ENCODE peak calls at places on chromosomes 4 and X, in five cellular contexts. One of them, this sample, is unnamed.

GRCh38 chr4:128427832-128428366 is 140.3 kb upstream of the PGRMC2 start:
- DNase-seq in GM12878: no peak
- DNase-seq in K562: peak
- DNase-seq in mesendoderm: peak
- DNase-seq in HCT116: peak
- DNase-seq in this sample: no peak

GRCh38 chrX:41397228-41397627 is 49.9 kb upstream of the NYX start:
- DNase-seq in GM12878: no peak
- DNase-seq in K562: no peak
- DNase-seq in mesendoderm: no peak
- DNase-seq in HCT116: no peak
- DNase-seq in this sample: no peak

GRCh38 chr4:185800266-185800945 is 11.6 kb downstream of the SORBS2 start:
- DNase-seq in GM12878: no peak
- DNase-seq in K562: no peak
- DNase-seq in mesendoderm: no peak
- DNase-seq in HCT116: no peak
- DNase-seq in this sample: no peak

GRCh38 chr4:8115916-8116315 is 42.7 kb downstream of the ABLIM2 start:
- DNase-seq in GM12878: no peak
- DNase-seq in K562: no peak
- DNase-seq in mesendoderm: no peak
- DNase-seq in HCT116: no peak
- DNase-seq in this sample: no peak

GRCh38 chrX:131821945-131822622 is 201.0 kb upstream of the STK26 start:
- DNase-seq in GM12878: peak
- DNase-seq in K562: no peak
- DNase-seq in mesendoderm: no peak
- DNase-seq in HCT116: no peak
- DNase-seq in this sample: no peak

GRCh38 chrX:50805316-50805715 is 8.7 kb downstream of the SHROOM4 start:
- DNase-seq in GM12878: no peak
- DNase-seq in K562: no peak
- DNase-seq in mesendoderm: no peak
- DNase-seq in HCT116: no peak
- DNase-seq in this sample: no peak

GRCh38 chrX:49172280-49172780 is 632 bp downstream of the PLP2 start:
- DNase-seq in GM12878: no peak
- DNase-seq in K562: peak
- DNase-seq in mesendoderm: no peak
- DNase-seq in HCT116: no peak
- DNase-seq in this sample: no peak

GRCh38 chr4:156303708-156304107 is 350.0 kb upstream of the CTSO start:
- DNase-seq in GM12878: no peak
- DNase-seq in K562: no peak
- DNase-seq in mesendoderm: no peak
- DNase-seq in HCT116: no peak
- DNase-seq in this sample: no peak

GRCh38 chr4:53505947-53506346 is 85.3 kb downstream of the LNX1 start:
- DNase-seq in GM12878: no peak
- DNase-seq in K562: no peak
- DNase-seq in mesendoderm: peak
- DNase-seq in HCT116: no peak
- DNase-seq in this sample: no peak

GRCh38 chrX:149494844-149495565 is 10.1 kb downstream of the IDS start:
- DNase-seq in GM12878: no peak
- DNase-seq in K562: no peak
- DNase-seq in mesendoderm: no peak
- DNase-seq in HCT116: no peak
- DNase-seq in this sample: no peak

GRCh38 chrX:46912673-46913491 is 661 bp downstream of the JADE3 start:
- DNase-seq in GM12878: no peak
- DNase-seq in K562: peak
- DNase-seq in mesendoderm: peak
- DNase-seq in HCT116: no peak
- DNase-seq in this sample: peak

GRCh38 chr4:15719506-15719905 is 16.6 kb downstream of the BST1 start:
- DNase-seq in GM12878: no peak
- DNase-seq in K562: no peak
- DNase-seq in mesendoderm: no peak
- DNase-seq in HCT116: no peak
- DNase-seq in this sample: no peak

GRCh38 chrX:74461384-74461783 is 40.1 kb downstream of the SLC16A2 start:
- DNase-seq in GM12878: no peak
- DNase-seq in K562: no peak
- DNase-seq in mesendoderm: no peak
- DNase-seq in HCT116: no peak
- DNase-seq in this sample: peak

GRCh38 chr4:3375688-3376087 is 66.1 kb upstream of the HGFAC start:
- DNase-seq in GM12878: no peak
- DNase-seq in K562: no peak
- DNase-seq in mesendoderm: no peak
- DNase-seq in HCT116: no peak
- DNase-seq in this sample: no peak

GRCh38 chr4:72418458-72418857 is 150.6 kb downstream of the ADAMTS3 start:
- DNase-seq in GM12878: no peak
- DNase-seq in K562: peak
- DNase-seq in mesendoderm: no peak
- DNase-seq in HCT116: no peak
- DNase-seq in this sample: no peak

GRCh38 chr4:160233141-160233540 is 1130.3 kb downstream of the RAPGEF2 start:
- DNase-seq in GM12878: no peak
- DNase-seq in K562: no peak
- DNase-seq in mesendoderm: no peak
- DNase-seq in HCT116: no peak
- DNase-seq in this sample: peak

GRCh38 chr4:43816107-43816506 is 632.5 kb downstream of the KCTD8 start:
- DNase-seq in GM12878: no peak
- DNase-seq in K562: no peak
- DNase-seq in mesendoderm: no peak
- DNase-seq in HCT116: no peak
- DNase-seq in this sample: no peak

GRCh38 chrX:145825896-145826295 is 8.3 kb downstream of the SLITRK2 start:
- DNase-seq in GM12878: no peak
- DNase-seq in K562: no peak
- DNase-seq in mesendoderm: no peak
- DNase-seq in HCT116: no peak
- DNase-seq in this sample: peak

GRCh38 chr4:156901871-156902270 is 69.7 kb downstream of the PDGFC start:
- DNase-seq in GM12878: no peak
- DNase-seq in K562: no peak
- DNase-seq in mesendoderm: no peak
- DNase-seq in HCT116: no peak
- DNase-seq in this sample: no peak

GRCh38 chrX:45515262-45516215 is 314.9 kb upstream of the DIPK2B start:
- DNase-seq in GM12878: no peak
- DNase-seq in K562: peak
- DNase-seq in mesendoderm: peak
- DNase-seq in HCT116: peak
- DNase-seq in this sample: peak

GRCh38 chrX:148755111-148755510 is 254.7 kb downstream of the AFF2 start:
- DNase-seq in GM12878: no peak
- DNase-seq in K562: no peak
- DNase-seq in mesendoderm: no peak
- DNase-seq in HCT116: no peak
- DNase-seq in this sample: no peak

GRCh38 chrX:70439016-70439415 is 5.6 kb upstream of the DLG3 start:
- DNase-seq in GM12878: no peak
- DNase-seq in K562: no peak
- DNase-seq in mesendoderm: no peak
- DNase-seq in HCT116: no peak
- DNase-seq in this sample: no peak

GRCh38 chrX:72081605-72082320 is 50.0 kb downstream of the RTL5 start:
- DNase-seq in GM12878: no peak
- DNase-seq in K562: no peak
- DNase-seq in mesendoderm: peak
- DNase-seq in HCT116: no peak
- DNase-seq in this sample: no peak

GRCh38 chrX:135974279-135974856 is 580 bp upstream of the MMGT1 start:
- DNase-seq in GM12878: no peak
- DNase-seq in K562: no peak
- DNase-seq in mesendoderm: peak
- DNase-seq in HCT116: peak
- DNase-seq in this sample: peak

GRCh38 chr4:79650794-79651431 is 242.9 kb upstream of the GK2 start:
- DNase-seq in GM12878: no peak
- DNase-seq in K562: no peak
- DNase-seq in mesendoderm: peak
- DNase-seq in HCT116: no peak
- DNase-seq in this sample: no peak

GRCh38 chrX:153804621-153805020 is 10.2 kb downstream of the SSR4 start:
- DNase-seq in GM12878: no peak
- DNase-seq in K562: no peak
- DNase-seq in mesendoderm: no peak
- DNase-seq in HCT116: no peak
- DNase-seq in this sample: no peak

GRCh38 chr4:172142331-172142738 is 329.1 kb downstream of the GALNTL6 start:
- DNase-seq in GM12878: no peak
- DNase-seq in K562: no peak
- DNase-seq in mesendoderm: no peak
- DNase-seq in HCT116: no peak
- DNase-seq in this sample: no peak

GRCh38 chrX:3950373-3950772 is 236.9 kb upstream of the PRKX start:
- DNase-seq in GM12878: no peak
- DNase-seq in K562: no peak
- DNase-seq in mesendoderm: no peak
- DNase-seq in HCT116: no peak
- DNase-seq in this sample: no peak

GRCh38 chr4:154329939-154330338 is 161.7 kb downstream of the DCHS2 start:
- DNase-seq in GM12878: no peak
- DNase-seq in K562: no peak
- DNase-seq in mesendoderm: no peak
- DNase-seq in HCT116: no peak
- DNase-seq in this sample: no peak

GRCh38 chr4:154335588-154335987 is 156.0 kb downstream of the DCHS2 start:
- DNase-seq in GM12878: no peak
- DNase-seq in K562: no peak
- DNase-seq in mesendoderm: no peak
- DNase-seq in HCT116: no peak
- DNase-seq in this sample: no peak

GRCh38 chr4:154328030-154328429 is 163.6 kb downstream of the DCHS2 start:
- DNase-seq in GM12878: no peak
- DNase-seq in K562: no peak
- DNase-seq in mesendoderm: no peak
- DNase-seq in HCT116: no peak
- DNase-seq in this sample: no peak

GRCh38 chr4:154329268-154329858 is 162.2 kb downstream of the DCHS2 start:
- DNase-seq in GM12878: no peak
- DNase-seq in K562: peak
- DNase-seq in mesendoderm: peak
- DNase-seq in HCT116: no peak
- DNase-seq in this sample: peak

DNA sequence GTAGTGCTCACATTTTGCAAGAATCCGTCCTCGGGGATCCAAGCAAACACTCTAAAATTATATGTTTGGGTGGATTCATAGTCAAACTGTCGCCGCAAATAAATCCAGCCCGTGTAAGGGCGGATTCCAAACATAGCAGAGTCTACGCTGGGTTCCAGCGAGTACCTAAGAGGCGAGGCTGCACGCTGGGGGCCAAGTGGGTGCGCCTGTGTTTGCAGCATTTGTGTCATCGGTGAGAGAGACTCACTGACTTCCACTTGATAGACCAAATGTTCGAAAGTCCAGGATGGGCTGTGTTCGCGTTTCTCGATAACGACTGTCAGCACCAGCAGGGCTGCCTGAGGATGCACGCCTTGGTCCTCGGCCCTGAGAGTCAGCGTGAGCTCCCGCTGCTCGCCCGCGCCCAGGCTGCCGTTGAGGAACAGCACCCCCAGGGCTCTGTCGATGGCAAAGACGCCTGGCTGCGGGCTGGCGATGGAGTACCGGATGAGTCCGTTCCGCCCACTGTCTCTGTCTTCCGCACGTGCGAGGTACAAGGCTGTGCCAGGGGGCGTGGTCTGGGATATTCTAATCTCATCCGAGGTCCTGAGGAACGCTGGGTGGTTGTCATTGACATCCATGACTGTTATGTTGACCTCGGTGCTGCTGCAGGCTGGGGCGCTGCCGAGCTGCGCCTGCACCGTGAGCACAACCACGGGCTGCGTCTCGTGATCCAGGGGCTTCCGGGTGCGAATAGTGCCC is 158.7 kb downstream of the DCHS2 start:
- DNase-seq in GM12878: peak
- DNase-seq in K562: no peak
- DNase-seq in mesendoderm: peak
- DNase-seq in HCT116: no peak
- DNase-seq in this sample: peak
- H3K4me3 ChIP-seq in GM12878: peak
- H3K4me3 ChIP-seq in K562: no peak
- H3K4me3 ChIP-seq in mesendoderm: no peak
- H3K4me3 ChIP-seq in HCT116: no peak
- H3K4me3 ChIP-seq in this sample: peak

GRCh38 chrX:10467793-10468192 is 152.6 kb downstream of the MID1 start:
- DNase-seq in GM12878: no peak
- DNase-seq in K562: no peak
- DNase-seq in mesendoderm: no peak
- DNase-seq in HCT116: no peak
- DNase-seq in this sample: no peak
- H3K4me2 ChIP-seq in GM12878: no peak
- H3K4me2 ChIP-seq in K562: no peak
- H3K4me2 ChIP-seq in mesendoderm: no peak
- H3K4me2 ChIP-seq in HCT116: no peak
- H3K4me2 ChIP-seq in this sample: no peak

DNA sequence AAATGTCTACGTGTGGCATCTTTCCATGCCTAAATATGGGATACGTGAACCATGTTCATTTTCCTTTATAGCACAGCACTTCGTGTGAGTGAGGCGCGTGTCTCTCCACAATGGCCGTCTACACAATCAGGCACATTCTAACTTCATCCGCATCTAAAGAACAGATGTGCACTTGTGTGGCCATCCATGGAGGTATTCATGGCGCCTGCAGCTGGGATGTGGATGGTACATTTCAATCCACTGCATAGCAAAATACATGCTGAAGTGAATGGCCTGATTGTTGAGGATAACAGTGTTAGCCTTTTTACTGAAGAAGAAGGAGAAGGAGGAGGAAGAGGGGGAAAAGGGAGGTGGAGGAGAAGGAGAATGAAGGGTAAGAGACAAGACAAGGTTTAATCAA is 34.4 kb upstream of the TRIM2 start:
- DNase-seq in GM12878: no peak
- DNase-seq in K562: no peak
- DNase-seq in mesendoderm: no peak
- DNase-seq in HCT116: no peak
- DNase-seq in this sample: no peak
- H3K4me3 ChIP-seq in GM12878: no peak
- H3K4me3 ChIP-seq in K562: no peak
- H3K4me3 ChIP-seq in mesendoderm: no peak
- H3K4me3 ChIP-seq in HCT116: no peak
- H3K4me3 ChIP-seq in this sample: no peak

DNA sequence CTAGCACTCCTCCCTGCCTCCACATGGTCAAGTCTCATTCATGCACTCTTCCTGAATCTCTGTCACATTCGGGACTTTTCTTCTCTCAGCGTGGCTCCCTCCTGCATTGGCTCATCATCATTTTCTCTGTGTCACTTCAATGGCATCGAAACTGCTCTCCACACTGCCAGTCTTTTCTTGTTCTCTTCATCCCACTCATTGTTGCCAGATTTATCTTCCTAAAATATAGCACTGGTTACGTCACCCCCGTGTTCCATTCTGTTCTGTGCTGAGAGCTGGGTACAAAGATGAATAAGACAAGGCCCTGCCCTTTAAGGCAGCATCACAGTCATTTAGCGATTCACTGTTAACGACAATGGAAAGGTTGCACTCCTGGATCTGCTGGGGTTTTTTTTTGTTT is 174.4 kb upstream of the TBC1D9 start:
- DNase-seq in GM12878: no peak
- DNase-seq in K562: no peak
- DNase-seq in mesendoderm: no peak
- DNase-seq in HCT116: no peak
- DNase-seq in this sample: no peak
- H3K4me2 ChIP-seq in GM12878: no peak
- H3K4me2 ChIP-seq in K562: no peak
- H3K4me2 ChIP-seq in mesendoderm: no peak
- H3K4me2 ChIP-seq in HCT116: no peak
- H3K4me2 ChIP-seq in this sample: no peak